ENCODE peak calls at places on chromosome 13, in four cellular contexts. J is SJSA1, V is neural progenitor cell, A is breast epithelium. F is an unnamed sample.

GRCh38 chr13:53255795-53256194 is 227.2 kb downstream of the OLFM4 start:
- DNase-seq in J (no peak), V (no peak), A (no peak), F (no peak)

GRCh38 chr13:55569082-55569481 is 1571.6 kb upstream of the PRR20A start:
- DNase-seq in J (no peak), V (no peak), A (no peak), F (no peak)

GRCh38 chr13:48110930-48111721 is 16.2 kb upstream of the MED4 start:
- DNase-seq in J (no peak), V (no peak), A (no peak), F (no peak)

GRCh38 chr13:68261105-68261504 is 1031.0 kb upstream of the PCDH9 start:
- DNase-seq in J (no peak), V (peak; percentile 16), A (no peak), F (no peak)

GRCh38 chr13:44818016-44818415 is 171.3 kb downstream of the NUFIP1 start:
- DNase-seq in J (no peak), V (no peak), A (no peak), F (no peak)

GRCh38 chr13:41137241-41137640 is 4.6 kb upstream of the KBTBD6 start:
- DNase-seq in J (no peak), V (no peak), A (no peak), F (no peak)

GRCh38 chr13:70178346-70178745 is 70.1 kb upstream of the KLHL1 start:
- DNase-seq in J (no peak), V (no peak), A (no peak), F (no peak)

GRCh38 chr13:71316964-71317363 is 550.0 kb downstream of the DACH1 start:
- DNase-seq in J (no peak), V (no peak), A (no peak), F (no peak)

GRCh38 chr13:102817907-102818306 is 19.0 kb downstream of the BIVM start:
- DNase-seq in J (no peak), V (no peak), A (no peak), F (no peak)

GRCh38 chr13:38180100-38180499 is 169.6 kb upstream of the UFM1 start:
- DNase-seq in J (no peak), V (no peak), A (no peak), F (no peak)

GRCh38 chr13:50244913-50245574 is 229.8 kb downstream of the KCNRG start:
- DNase-seq in J (peak; percentile 74), V (no peak), A (no peak), F (peak; percentile 12)

GRCh38 chr13:49517461-49517860 is 21.7 kb downstream of the PHF11 start:
- DNase-seq in J (no peak), V (peak; percentile 56), A (no peak), F (no peak)

GRCh38 chr13:85601526-85601925 is 197.7 kb downstream of the SLITRK6 start:
- DNase-seq in J (no peak), V (no peak), A (no peak), F (no peak)

GRCh38 chr13:89307278-89307677 is 1636.1 kb downstream of the SLITRK5 start:
- DNase-seq in J (no peak), V (no peak), A (no peak), F (no peak)

GRCh38 chr13:33235564-33235963 is 50.0 kb downstream of the STARD13 start:
- DNase-seq in J (no peak), V (no peak), A (no peak), F (no peak)

GRCh38 chr13:106721599-106721998 is 153.7 kb upstream of the ARGLU1 start:
- DNase-seq in J (no peak), V (no peak), A (no peak), F (no peak)

GRCh38 chr13:100589178-100589725 is 663 bp upstream of the GGACT start:
- DNase-seq in J (no peak), V (no peak), A (no peak), F (no peak)

GRCh38 chr13:36029171-36029570 is 102.0 kb downstream of the DCLK1 start:
- DNase-seq in J (no peak), V (no peak), A (no peak), F (no peak)

GRCh38 chr13:73056054-73056962 is 2.5 kb upstream of the KLF5 start:
- DNase-seq in J (peak; percentile 47), V (peak; percentile 8), A (no peak), F (no peak)
- H3K27me3 ChIP-seq in J (peaks cover 4% of the 10 kb centered on the region), V (peaks cover 50% of the 10 kb centered on the region), A (no peaks in the 10 kb centered on the region), F (no peaks in the 10 kb centered on the region)

DNA sequence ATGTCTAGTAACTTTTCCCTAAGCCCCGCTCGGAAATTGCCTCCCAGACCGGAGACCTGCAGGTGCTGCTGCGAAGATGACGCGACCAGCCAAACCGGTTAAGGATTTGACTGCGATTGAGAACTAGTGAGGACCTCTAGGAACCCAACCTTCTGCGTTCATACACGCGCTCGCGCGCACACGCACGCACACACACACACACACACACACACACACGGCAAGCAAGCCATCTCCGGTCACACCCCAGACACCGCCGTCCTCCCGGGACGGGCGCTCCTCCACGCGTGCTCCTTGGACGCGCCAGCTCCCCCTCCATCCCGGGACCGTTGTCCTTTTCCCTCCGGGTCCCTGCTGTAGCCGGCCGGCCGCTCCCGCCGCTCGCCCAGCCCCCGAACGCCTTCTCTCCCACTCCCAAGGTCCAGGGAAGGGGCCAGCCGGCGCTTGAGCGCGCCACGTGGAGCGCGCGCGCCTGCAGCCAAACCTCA is 1.2 kb downstream of the TBC1D4 start:
- DNase-seq in J (no peak), V (peak; percentile 65), A (peak; percentile 69), F (no peak)
- H3K27ac ChIP-seq in J (no peak overlapping the region), V (no peak overlapping the region), A (peak overlapping the region; percentile 87), F (no peak overlapping the region)

DNA sequence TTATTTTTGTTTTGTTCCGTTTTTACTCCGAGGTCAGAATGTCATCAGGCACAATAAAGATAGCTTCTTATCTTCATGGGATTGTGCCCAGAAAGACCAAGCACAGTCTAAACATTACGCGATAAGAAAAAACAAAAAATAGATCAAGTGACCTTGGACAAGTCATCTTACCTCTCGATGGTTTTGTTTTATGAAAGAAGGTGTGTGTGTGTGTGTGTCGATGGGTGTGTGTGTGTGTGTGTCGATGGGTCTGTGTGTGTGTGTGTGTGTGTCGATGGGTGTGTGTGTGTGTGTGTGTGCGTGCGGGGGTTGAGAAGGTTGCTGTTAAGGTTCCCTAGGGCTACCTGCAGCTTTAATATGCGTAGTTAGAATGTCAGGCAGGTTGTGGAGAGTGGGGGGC is 616 bp upstream of the ATP8A2 start:
- DNase-seq in J (no peak), V (no peak), A (no peak), F (no peak)
- H3K27me3 ChIP-seq in J (peaks cover 27% of the 10 kb centered on the region), V (peaks cover 70% of the 10 kb centered on the region), A (peaks cover 48% of the 10 kb centered on the region), F (no peaks in the 10 kb centered on the region)

GRCh38 chr13:27789495-27790303 is 2.6 kb upstream of the GSX1 start:
- DNase-seq in J (no peak), V (peak; percentile 70), A (no peak), F (no peak)
- H3K27ac ChIP-seq in J (no peak overlapping the region), V (no peak overlapping the region), A (no peak overlapping the region), F (no peak overlapping the region)

GRCh38 chr13:86608739-86609138 is 809.5 kb upstream of the SLITRK6 start:
- DNase-seq in J (no peak), V (no peak), A (no peak), F (no peak)
- H3K27me3 ChIP-seq in J (no peaks in the 10 kb centered on the region), V (no peaks in the 10 kb centered on the region), A (no peaks in the 10 kb centered on the region), F (no peaks in the 10 kb centered on the region)

GRCh38 chr13:27079421-27079958 is 92.1 kb downstream of the USP12 start:
- DNase-seq in J (peak; percentile 55), V (peak; percentile 5), A (no peak), F (no peak)
- H3K27ac ChIP-seq in J (peak overlapping the region; percentile 44), V (no peak overlapping the region), A (no peak overlapping the region), F (no peak overlapping the region)

GRCh38 chr13:28495586-28496564 is 947 bp upstream of the FLT1 start:
- DNase-seq in J (no peak), V (no peak), A (no peak), F (no peak)

GRCh38 chr13:28498481-28499115 is 3.7 kb upstream of the FLT1 start:
- DNase-seq in J (no peak), V (no peak), A (no peak), F (no peak)

GRCh38 chr13:28494861-28495585 is at the start of gene FLT1:
- DNase-seq in J (no peak), V (peak; percentile 80), A (no peak), F (no peak)

GRCh38 chr13:28499579-28499978 is 4.7 kb upstream of the FLT1 start:
- DNase-seq in J (no peak), V (no peak), A (no peak), F (no peak)

DNA sequence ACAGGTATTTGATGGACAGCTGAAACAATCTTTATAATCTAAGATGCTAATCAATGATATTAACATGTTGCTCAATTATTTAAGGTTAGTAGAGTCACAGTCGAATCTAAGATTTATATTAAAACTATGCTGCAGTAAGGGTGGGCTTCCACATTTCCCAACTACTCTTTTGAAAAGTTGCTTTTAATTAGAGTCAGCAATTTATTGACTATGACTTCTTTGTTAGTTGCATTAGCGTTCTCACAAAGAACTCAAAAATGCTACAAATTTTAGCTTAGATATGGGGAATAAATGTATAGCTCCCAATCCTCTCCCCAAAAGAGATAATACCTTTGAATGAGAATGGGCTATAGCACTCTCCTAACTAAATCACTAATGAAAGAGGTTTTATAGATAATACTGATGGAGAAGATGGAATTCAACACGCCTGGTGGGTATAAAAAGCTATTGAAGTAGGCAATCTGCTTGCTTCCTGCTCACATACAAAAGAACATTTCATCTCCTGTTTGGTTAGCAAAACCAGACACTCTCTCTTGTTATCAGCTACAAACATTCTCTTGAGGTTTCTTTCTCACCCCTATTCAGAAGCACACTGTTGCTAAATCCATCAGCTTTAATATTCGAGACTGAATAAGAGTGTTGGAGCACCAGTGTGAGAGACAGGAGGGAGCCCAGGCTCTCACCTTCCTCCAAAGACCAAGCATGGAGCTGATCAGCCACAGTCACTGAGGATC is 2.4 kb upstream of the FLT1 start:
- DNase-seq in J (no peak), V (no peak), A (no peak), F (no peak)
- H3K27me3 ChIP-seq in J (peaks cover 38% of the 10 kb centered on the region), V (peaks cover 67% of the 10 kb centered on the region), A (peaks cover 36% of the 10 kb centered on the region), F (peaks cover 13% of the 10 kb centered on the region)

GRCh38 chr13:58721273-58721672 is 1089.7 kb downstream of the PCDH17 start:
- DNase-seq in J (no peak), V (no peak), A (no peak), F (no peak)
- H3K27ac ChIP-seq in J (no peak overlapping the region), V (no peak overlapping the region), A (no peak overlapping the region), F (no peak overlapping the region)

GRCh38 chr13:25570185-25570584 is 198.4 kb downstream of the ATP8A2 start:
- DNase-seq in J (no peak), V (no peak), A (no peak), F (no peak)
- H3K27me3 ChIP-seq in J (no peaks in the 10 kb centered on the region), V (no peaks in the 10 kb centered on the region), A (no peaks in the 10 kb centered on the region), F (no peaks in the 10 kb centered on the region)